ENCODE peak calls at places on chromosomes 7 and 10, in eight cellular contexts. One of them, this sample, is unnamed.

GRCh38 chr10:72702868-72703581 is 11.1 kb downstream of the MCU start:
- DNase-seq in IMR-90: peak; percentile 67
- DNase-seq in tibial nerve: no peak
- DNase-seq in A549: no peak
- DNase-seq in ovary: no peak
- DNase-seq in upper lobe of left lung: no peak
- DNase-seq in uterus: no peak
- DNase-seq in body of pancreas: no peak
- DNase-seq in this sample: no peak

GRCh38 chr10:57716884-57717283 is 550.8 kb downstream of the IPMK start:
- DNase-seq in IMR-90: peak; percentile 32
- DNase-seq in tibial nerve: no peak
- DNase-seq in A549: no peak
- DNase-seq in ovary: no peak
- DNase-seq in upper lobe of left lung: no peak
- DNase-seq in uterus: no peak
- DNase-seq in body of pancreas: no peak
- DNase-seq in this sample: no peak

GRCh38 chr10:11553773-11554381 is 57.6 kb downstream of the USP6NL start:
- DNase-seq in IMR-90: no peak
- DNase-seq in tibial nerve: no peak
- DNase-seq in A549: no peak
- DNase-seq in ovary: no peak
- DNase-seq in upper lobe of left lung: no peak
- DNase-seq in uterus: no peak
- DNase-seq in body of pancreas: no peak
- DNase-seq in this sample: no peak

GRCh38 chr10:88913157-88913556 is 33.1 kb downstream of the STAMBPL1 start:
- DNase-seq in IMR-90: peak; percentile 37
- DNase-seq in tibial nerve: no peak
- DNase-seq in A549: no peak
- DNase-seq in ovary: no peak
- DNase-seq in upper lobe of left lung: no peak
- DNase-seq in uterus: no peak
- DNase-seq in body of pancreas: no peak
- DNase-seq in this sample: no peak

GRCh38 chr7:99257065-99257464 is 15.6 kb upstream of the MYH16 start:
- DNase-seq in IMR-90: no peak
- DNase-seq in tibial nerve: no peak
- DNase-seq in A549: no peak
- DNase-seq in ovary: no peak
- DNase-seq in upper lobe of left lung: peak; percentile 45
- DNase-seq in uterus: no peak
- DNase-seq in body of pancreas: no peak
- DNase-seq in this sample: no peak

GRCh38 chr10:61974611-61975010 is 73.1 kb downstream of the ARID5B start:
- DNase-seq in IMR-90: peak; percentile 75
- DNase-seq in tibial nerve: peak; percentile 69
- DNase-seq in A549: no peak
- DNase-seq in ovary: peak; percentile 72
- DNase-seq in upper lobe of left lung: no peak
- DNase-seq in uterus: peak; percentile 76
- DNase-seq in body of pancreas: peak; percentile 26
- DNase-seq in this sample: no peak

GRCh38 chr7:68977709-68978108 is 620.6 kb upstream of the AUTS2 start:
- DNase-seq in IMR-90: no peak
- DNase-seq in tibial nerve: no peak
- DNase-seq in A549: no peak
- DNase-seq in ovary: no peak
- DNase-seq in upper lobe of left lung: no peak
- DNase-seq in uterus: no peak
- DNase-seq in body of pancreas: no peak
- DNase-seq in this sample: no peak

GRCh38 chr7:93226310-93226709 is at the start of gene HEPACAM2:
- DNase-seq in IMR-90: no peak
- DNase-seq in tibial nerve: no peak
- DNase-seq in A549: no peak
- DNase-seq in ovary: no peak
- DNase-seq in upper lobe of left lung: no peak
- DNase-seq in uterus: no peak
- DNase-seq in body of pancreas: no peak
- DNase-seq in this sample: no peak

GRCh38 chr7:74038194-74038961 is 10.4 kb downstream of the ELN start:
- DNase-seq in IMR-90: no peak
- DNase-seq in tibial nerve: no peak
- DNase-seq in A549: no peak
- DNase-seq in ovary: no peak
- DNase-seq in upper lobe of left lung: no peak
- DNase-seq in uterus: peak; percentile 74
- DNase-seq in body of pancreas: no peak
- DNase-seq in this sample: no peak

GRCh38 chr10:80580811-80581468 is 43.2 kb downstream of the SH2D4B start:
- DNase-seq in IMR-90: no peak
- DNase-seq in tibial nerve: no peak
- DNase-seq in A549: no peak
- DNase-seq in ovary: no peak
- DNase-seq in upper lobe of left lung: no peak
- DNase-seq in uterus: no peak
- DNase-seq in body of pancreas: no peak
- DNase-seq in this sample: no peak

GRCh38 chr10:125846894-125847293 is 23.5 kb downstream of the BCCIP start:
- DNase-seq in IMR-90: no peak
- DNase-seq in tibial nerve: no peak
- DNase-seq in A549: no peak
- DNase-seq in ovary: no peak
- DNase-seq in upper lobe of left lung: no peak
- DNase-seq in uterus: no peak
- DNase-seq in body of pancreas: no peak
- DNase-seq in this sample: no peak

GRCh38 chr7:43537765-43538403 is 45.0 kb upstream of the STK17A start:
- DNase-seq in IMR-90: no peak
- DNase-seq in tibial nerve: no peak
- DNase-seq in A549: no peak
- DNase-seq in ovary: no peak
- DNase-seq in upper lobe of left lung: no peak
- DNase-seq in uterus: no peak
- DNase-seq in body of pancreas: no peak
- DNase-seq in this sample: no peak

GRCh38 chr7:27921081-27921836 is 181.3 kb downstream of the TAX1BP1 start:
- DNase-seq in IMR-90: peak; percentile 92
- DNase-seq in tibial nerve: no peak
- DNase-seq in A549: peak; percentile 49
- DNase-seq in ovary: no peak
- DNase-seq in upper lobe of left lung: no peak
- DNase-seq in uterus: peak; percentile 37
- DNase-seq in body of pancreas: peak; percentile 53
- DNase-seq in this sample: no peak

GRCh38 chr10:69885379-69886156 is 83.9 kb downstream of the COL13A1 start:
- DNase-seq in IMR-90: peak; percentile 15
- DNase-seq in tibial nerve: no peak
- DNase-seq in A549: peak; percentile 68
- DNase-seq in ovary: no peak
- DNase-seq in upper lobe of left lung: no peak
- DNase-seq in uterus: no peak
- DNase-seq in body of pancreas: no peak
- DNase-seq in this sample: no peak

GRCh38 chr10:3485287-3485686 is 299.7 kb downstream of the KLF6 start:
- DNase-seq in IMR-90: no peak
- DNase-seq in tibial nerve: no peak
- DNase-seq in A549: no peak
- DNase-seq in ovary: no peak
- DNase-seq in upper lobe of left lung: no peak
- DNase-seq in uterus: no peak
- DNase-seq in body of pancreas: no peak
- DNase-seq in this sample: no peak

GRCh38 chr7:150343225-150343624 is 1.8 kb upstream of the RARRES2 start:
- DNase-seq in IMR-90: no peak
- DNase-seq in tibial nerve: no peak
- DNase-seq in A549: no peak
- DNase-seq in ovary: no peak
- DNase-seq in upper lobe of left lung: no peak
- DNase-seq in uterus: no peak
- DNase-seq in body of pancreas: no peak
- DNase-seq in this sample: no peak

GRCh38 chr7:115260381-115260780 is 338.5 kb downstream of the MDFIC start:
- DNase-seq in IMR-90: peak; percentile 51
- DNase-seq in tibial nerve: no peak
- DNase-seq in A549: no peak
- DNase-seq in ovary: no peak
- DNase-seq in upper lobe of left lung: no peak
- DNase-seq in uterus: no peak
- DNase-seq in body of pancreas: no peak
- DNase-seq in this sample: no peak

GRCh38 chr7:122257056-122257455 is 47.5 kb downstream of the FEZF1 start:
- DNase-seq in IMR-90: no peak
- DNase-seq in tibial nerve: no peak
- DNase-seq in A549: no peak
- DNase-seq in ovary: no peak
- DNase-seq in upper lobe of left lung: no peak
- DNase-seq in uterus: no peak
- DNase-seq in body of pancreas: no peak
- DNase-seq in this sample: no peak

GRCh38 chr7:122256036-122256805 is 48.3 kb downstream of the FEZF1 start:
- DNase-seq in IMR-90: no peak
- DNase-seq in tibial nerve: no peak
- DNase-seq in A549: no peak
- DNase-seq in ovary: no peak
- DNase-seq in upper lobe of left lung: no peak
- DNase-seq in uterus: no peak
- DNase-seq in body of pancreas: no peak
- DNase-seq in this sample: no peak

GRCh38 chr7:122260336-122260735 is 44.2 kb downstream of the FEZF1 start:
- DNase-seq in IMR-90: no peak
- DNase-seq in tibial nerve: no peak
- DNase-seq in A549: no peak
- DNase-seq in ovary: no peak
- DNase-seq in upper lobe of left lung: no peak
- DNase-seq in uterus: no peak
- DNase-seq in body of pancreas: no peak
- DNase-seq in this sample: no peak

GRCh38 chr7:122261442-122261841 is 43.1 kb downstream of the FEZF1 start:
- DNase-seq in IMR-90: no peak
- DNase-seq in tibial nerve: no peak
- DNase-seq in A549: no peak
- DNase-seq in ovary: no peak
- DNase-seq in upper lobe of left lung: no peak
- DNase-seq in uterus: no peak
- DNase-seq in body of pancreas: no peak
- DNase-seq in this sample: no peak

DNA sequence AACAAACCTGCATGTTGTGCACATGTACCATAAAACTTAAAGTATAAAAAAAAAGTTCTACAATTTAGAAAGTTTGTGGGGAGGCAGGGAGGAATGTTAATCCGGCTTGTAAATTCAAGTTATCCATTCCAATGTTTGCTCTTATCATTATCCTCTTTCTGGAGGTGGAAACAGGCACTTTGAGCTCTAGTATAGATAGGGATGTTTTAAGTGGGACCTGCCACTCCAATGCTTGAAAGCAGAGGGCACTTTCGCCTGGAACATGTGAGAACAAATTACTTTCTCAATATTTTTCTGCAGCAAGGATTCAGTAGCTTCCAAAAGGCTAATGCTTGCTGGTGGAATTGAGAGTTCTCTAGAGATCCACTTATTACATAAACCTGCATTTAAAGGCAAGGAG is 45.6 kb downstream of the FEZF1 start:
- DNase-seq in IMR-90: no peak
- DNase-seq in tibial nerve: no peak
- DNase-seq in A549: no peak
- DNase-seq in ovary: no peak
- DNase-seq in upper lobe of left lung: no peak
- DNase-seq in uterus: no peak
- DNase-seq in body of pancreas: no peak
- DNase-seq in this sample: no peak
- TF ChIP-seq POLR2A in IMR-90: no peak
- TF ChIP-seq POLR2A in tibial nerve: no peak
- TF ChIP-seq POLR2A in A549: no peak
- TF ChIP-seq POLR2A in ovary: no peak
- TF ChIP-seq POLR2A in upper lobe of left lung: no peak
- TF ChIP-seq POLR2A in uterus: no peak
- TF ChIP-seq POLR2A in body of pancreas: no peak
- TF ChIP-seq POLR2A in this sample: no peak

GRCh38 chr7:25854608-25855497 is 297.1 kb upstream of the NFE2L3 start:
- DNase-seq in IMR-90: peak; percentile 100
- DNase-seq in tibial nerve: peak; percentile 70
- DNase-seq in A549: peak; percentile 89
- DNase-seq in ovary: no peak
- DNase-seq in upper lobe of left lung: no peak
- DNase-seq in uterus: peak; percentile 93
- DNase-seq in body of pancreas: peak; percentile 35
- DNase-seq in this sample: peak; percentile 84
- TF ChIP-seq POLR2A in IMR-90: peak; percentile 92
- TF ChIP-seq POLR2A in tibial nerve: peak; percentile 29
- TF ChIP-seq POLR2A in A549: no peak
- TF ChIP-seq POLR2A in ovary: no peak
- TF ChIP-seq POLR2A in upper lobe of left lung: no peak
- TF ChIP-seq POLR2A in uterus: peak; percentile 72
- TF ChIP-seq POLR2A in body of pancreas: no peak
- TF ChIP-seq POLR2A in this sample: no peak

GRCh38 chr10:97445722-97446639 is at the start of the genes EXOSC1 and ZDHHC16:
- DNase-seq in IMR-90: peak; percentile 97
- DNase-seq in tibial nerve: peak; percentile 79
- DNase-seq in A549: peak; percentile 100
- DNase-seq in ovary: peak; percentile 87
- DNase-seq in upper lobe of left lung: peak; percentile 94
- DNase-seq in uterus: peak; percentile 91
- DNase-seq in body of pancreas: peak; percentile 87
- DNase-seq in this sample: peak; percentile 95
- TF ChIP-seq POLR2A in IMR-90: peak; percentile 74
- TF ChIP-seq POLR2A in tibial nerve: peak; percentile 19
- TF ChIP-seq POLR2A in A549: peak; percentile 80
- TF ChIP-seq POLR2A in ovary: peak; percentile 6
- TF ChIP-seq POLR2A in upper lobe of left lung: no peak
- TF ChIP-seq POLR2A in uterus: peak; percentile 74
- TF ChIP-seq POLR2A in body of pancreas: no peak
- TF ChIP-seq POLR2A in this sample: no peak

GRCh38 chr7:100806276-100806675 is 21.0 kb downstream of the EPHB4 start:
- DNase-seq in IMR-90: no peak
- DNase-seq in tibial nerve: no peak
- DNase-seq in A549: no peak
- DNase-seq in ovary: no peak
- DNase-seq in upper lobe of left lung: no peak
- DNase-seq in uterus: no peak
- DNase-seq in body of pancreas: no peak
- DNase-seq in this sample: no peak

GRCh38 chr7:100801833-100802568 is 25.3 kb downstream of the EPHB4 start:
- DNase-seq in IMR-90: peak; percentile 87
- DNase-seq in tibial nerve: no peak
- DNase-seq in A549: peak; percentile 94
- DNase-seq in ovary: peak; percentile 87
- DNase-seq in upper lobe of left lung: no peak
- DNase-seq in uterus: peak; percentile 86
- DNase-seq in body of pancreas: peak; percentile 80
- DNase-seq in this sample: no peak

GRCh38 chr7:100802951-100803350 is 24.4 kb downstream of the EPHB4 start:
- DNase-seq in IMR-90: no peak
- DNase-seq in tibial nerve: no peak
- DNase-seq in A549: no peak
- DNase-seq in ovary: peak; percentile 69
- DNase-seq in upper lobe of left lung: no peak
- DNase-seq in uterus: peak; percentile 52
- DNase-seq in body of pancreas: no peak
- DNase-seq in this sample: no peak

GRCh38 chr7:100804681-100805431 is 22.5 kb downstream of the EPHB4 start:
- DNase-seq in IMR-90: no peak
- DNase-seq in tibial nerve: no peak
- DNase-seq in A549: no peak
- DNase-seq in ovary: no peak
- DNase-seq in upper lobe of left lung: no peak
- DNase-seq in uterus: peak; percentile 84
- DNase-seq in body of pancreas: no peak
- DNase-seq in this sample: no peak

GRCh38 chr7:100803398-100804161 is 23.7 kb downstream of the EPHB4 start:
- DNase-seq in IMR-90: peak; percentile 83
- DNase-seq in tibial nerve: peak; percentile 53
- DNase-seq in A549: peak; percentile 76
- DNase-seq in ovary: peak; percentile 86
- DNase-seq in upper lobe of left lung: no peak
- DNase-seq in uterus: peak; percentile 93
- DNase-seq in body of pancreas: peak; percentile 55
- DNase-seq in this sample: no peak
- TF ChIP-seq POLR2A in IMR-90: no peak
- TF ChIP-seq POLR2A in tibial nerve: no peak
- TF ChIP-seq POLR2A in A549: no peak
- TF ChIP-seq POLR2A in ovary: no peak
- TF ChIP-seq POLR2A in upper lobe of left lung: no peak
- TF ChIP-seq POLR2A in uterus: no peak
- TF ChIP-seq POLR2A in body of pancreas: no peak
- TF ChIP-seq POLR2A in this sample: no peak

This sample was measured in suprapubic skin.